ENCODE peak calls at places on chromosomes 16 and 17, in four cellular contexts. N is bronchial epithelial cell, B is HCT116, Y is esophagus muscularis mucosa. G is an unnamed sample. For H3K27me3, the result is how much of the 10 kb centered on the place peaks cover.

GRCh38 chr16:68444058-68444657 is 4.2 kb downstream of the SMPD3 start:
- DNase-seq in N (peak), B (no peak), Y (no peak), G (peak)

GRCh38 chr16:87499189-87499486 is 6.3 kb upstream of the ZCCHC14 start:
- DNase-seq in N (peak), B (no peak), Y (no peak), G (no peak)

GRCh38 chr16:21613361-21613760 is 14.0 kb downstream of the METTL9 start:
- DNase-seq in N (no peak), B (no peak), Y (no peak), G (no peak)

GRCh38 chr16:73703891-73704290 is 592.7 kb upstream of the PSMD7 start:
- DNase-seq in N (peak), B (no peak), Y (no peak), G (no peak)

GRCh38 chr17:57755479-57756070 is 10.5 kb upstream of the CCDC182 start:
- DNase-seq in N (no peak), B (no peak), Y (no peak), G (no peak)

GRCh38 chr17:31674305-31674704 is 184.7 kb downstream of the COPRS start:
- DNase-seq in N (peak), B (no peak), Y (no peak), G (peak)

GRCh38 chr17:15377200-15377599 is 35.8 kb upstream of the TEKT3 start:
- DNase-seq in N (peak), B (no peak), Y (no peak), G (peak)

GRCh38 chr16:57754354-57755060 is 18.9 kb downstream of the KATNB1 start:
- DNase-seq in N (no peak), B (no peak), Y (no peak), G (no peak)

GRCh38 chr16:72083778-72084404 is 9.5 kb downstream of the TXNL4B start:
- DNase-seq in N (no peak), B (no peak), Y (no peak), G (no peak)

GRCh38 chr16:73326770-73327470 is 279.0 kb upstream of the ZFHX3 start:
- DNase-seq in N (no peak), B (no peak), Y (no peak), G (no peak)

GRCh38 chr17:21298056-21298982 is 13.8 kb downstream of the MAP2K3 start:
- DNase-seq in N (no peak), B (no peak), Y (no peak), G (no peak)

GRCh38 chr16:23058576-23058975 is 90.7 kb downstream of the USP31 start:
- DNase-seq in N (no peak), B (no peak), Y (peak), G (no peak)

GRCh38 chr17:75832652-75833400 is 11.4 kb downstream of the UNC13D start:
- DNase-seq in N (no peak), B (no peak), Y (no peak), G (no peak)

GRCh38 chr17:44501866-44502265 is 1.3 kb downstream of the GPATCH8 start:
- DNase-seq in N (peak), B (no peak), Y (no peak), G (peak)

GRCh38 chr16:26993511-26993910 is 73.2 kb upstream of the C16orf82 start:
- DNase-seq in N (no peak), B (no peak), Y (no peak), G (no peak)

GRCh38 chr17:57557793-57558681 is 187.1 kb downstream of the CCDC182 start:
- DNase-seq in N (peak), B (no peak), Y (no peak), G (peak)

GRCh38 chr17:36197389-36197708 is 791 bp upstream of the CCL3L1 start:
- DNase-seq in N (no peak), B (no peak), Y (no peak), G (peak)

GRCh38 chr17:75487351-75488070 is 27.8 kb downstream of the CASKIN2 start:
- DNase-seq in N (no peak), B (no peak), Y (no peak), G (no peak)

GRCh38 chr16:50461400-50461760 is 86.8 kb upstream of the NKD1 start:
- DNase-seq in N (no peak), B (no peak), Y (no peak), G (no peak)

GRCh38 chr16:50460538-50461399 is 87.4 kb upstream of the NKD1 start:
- DNase-seq in N (no peak), B (no peak), Y (no peak), G (no peak)

GRCh38 chr16:50457979-50458461 is 89.2 kb upstream of the BRD7 start:
- DNase-seq in N (no peak), B (no peak), Y (no peak), G (no peak)

GRCh38 chr16:50458694-50459271 is 89.4 kb upstream of the NKD1 start:
- DNase-seq in N (no peak), B (no peak), Y (no peak), G (no peak)

GRCh38 chr16:50459681-50460080 is 88.5 kb upstream of the NKD1 start:
- DNase-seq in N (no peak), B (no peak), Y (no peak), G (no peak)
- H3K27me3 ChIP-seq in N (under half), B (under half), Y (under half), G (under half)

DNA sequence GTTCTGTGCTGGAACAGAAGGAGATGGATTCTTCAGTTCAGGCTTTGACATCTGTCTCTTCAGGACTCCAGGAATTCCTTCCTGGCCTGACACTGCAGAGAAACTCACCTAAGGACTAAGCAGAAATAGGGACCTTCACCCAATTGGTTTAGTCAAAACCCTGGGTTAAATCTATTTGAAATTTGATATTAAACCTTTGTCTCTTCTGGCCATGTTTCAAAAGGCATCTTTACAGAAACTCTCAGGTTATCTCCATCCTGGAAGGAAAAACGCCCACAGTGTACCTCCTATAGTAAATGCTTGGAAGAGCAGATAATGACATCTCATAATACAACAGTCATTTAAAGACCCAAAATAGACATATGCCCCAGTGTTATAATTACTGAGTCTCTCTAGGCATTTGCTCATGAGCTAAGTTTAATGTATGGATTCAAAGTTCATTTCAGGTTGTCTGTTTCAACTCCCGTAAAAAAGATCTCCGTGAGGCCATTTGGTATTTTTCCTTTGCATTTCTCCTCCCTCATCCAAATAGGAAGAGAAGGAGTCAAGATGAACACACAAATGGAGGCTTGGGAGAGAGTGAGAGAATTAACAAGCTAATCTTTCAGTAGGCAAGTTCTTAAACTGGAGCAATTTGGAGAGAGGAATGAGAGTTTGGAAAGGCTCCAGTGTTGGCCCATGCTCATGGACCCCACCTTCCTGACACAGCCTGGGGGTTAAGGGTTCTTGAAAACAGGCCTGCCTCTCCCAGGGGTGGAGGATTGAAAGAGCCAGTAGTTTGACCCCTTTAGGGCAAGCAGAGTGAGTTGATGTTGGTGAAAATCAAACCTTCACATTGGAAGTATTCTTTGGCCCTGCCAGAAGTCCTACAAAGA is 5.8 kb upstream of the HOXB4 start:
- DNase-seq in N (no peak), B (no peak), Y (no peak), G (no peak)
- H3K27me3 ChIP-seq in N (half or more), B (under half), Y (under half), G (under half)

DNA sequence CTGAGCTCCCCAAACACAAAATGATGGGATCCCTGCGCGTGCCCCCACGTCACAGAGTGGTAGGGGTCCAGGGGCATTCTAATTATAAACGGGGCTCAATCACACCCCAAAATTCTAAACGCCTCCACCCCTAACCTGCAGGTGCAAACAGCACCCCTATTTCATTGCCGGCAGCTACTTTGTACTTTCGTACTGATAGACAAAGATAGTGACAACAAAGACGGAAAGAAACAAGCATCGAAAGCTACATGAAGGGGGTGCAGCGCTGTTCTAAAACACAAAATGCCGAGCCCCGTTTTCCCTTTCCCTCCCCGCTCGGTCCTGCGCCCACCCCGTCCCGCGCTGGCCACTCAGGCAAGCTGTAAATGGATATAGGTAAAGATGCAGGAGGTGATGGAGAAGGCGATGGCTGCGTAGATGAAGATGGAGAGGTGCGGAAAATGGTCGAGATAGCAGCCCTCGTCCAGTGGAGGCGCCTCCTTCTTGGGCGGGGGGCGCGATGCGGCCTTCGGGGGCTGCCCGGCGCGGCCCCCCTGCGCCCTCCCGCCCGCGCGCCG is 14.0 kb downstream of the MIS12 start:
- DNase-seq in N (no peak), B (no peak), Y (no peak), G (peak)
- H3K27me3 ChIP-seq in N (under half), B (under half), Y (under half), G (under half)

GRCh38 chr17:55872374-55872773 is 121.5 kb downstream of the PCTP start:
- DNase-seq in N (no peak), B (no peak), Y (no peak), G (no peak)

GRCh38 chr17:55870044-55870443 is 119.2 kb downstream of the PCTP start:
- DNase-seq in N (no peak), B (no peak), Y (no peak), G (no peak)

GRCh38 chr17:55873017-55873758 is 122.3 kb downstream of the PCTP start:
- DNase-seq in N (no peak), B (no peak), Y (no peak), G (no peak)
- H3K27me3 ChIP-seq in N (under half), B (under half), Y (under half), G (under half)

G was measured in SJSA1.